ENCODE peak calls at places on chromosome 12, in eight cellular contexts. A is AG09309, O is mucosa of descending colon, W is esophagus squamous epithelium, N is PC-9, C is IMR-90, H is fibroblast of pulmonary artery, Z is WTC11. V is an unnamed sample.

GRCh38 chr12:52436000-52436827 is 2.0 kb upstream of the KRT75 start:
- DNase-seq in A (no peak), O (no peak), W (no peak), N (peak; percentile 77), C (peak; percentile 6), H (peak; percentile 66), Z (no peak), V (no peak)

GRCh38 chr12:76081909-76082308 is 2.6 kb downstream of the NAP1L1 start:
- DNase-seq in A (no peak), O (no peak), W (no peak), N (no peak), C (no peak), H (no peak), Z (no peak), V (no peak)

GRCh38 chr12:88781909-88782308 is 201.6 kb upstream of the KITLG start:
- DNase-seq in A (no peak), O (no peak), W (no peak), N (no peak), C (peak; percentile 31), H (peak; percentile 23), Z (no peak), V (no peak)

GRCh38 chr12:108860443-108860842 is 3.1 kb upstream of the SSH1 start:
- DNase-seq in A (no peak), O (no peak), W (no peak), N (no peak), C (no peak), H (no peak), Z (no peak), V (no peak)

GRCh38 chr12:74980510-74980909 is 229.1 kb downstream of the KCNC2 start:
- DNase-seq in A (no peak), O (peak; percentile 11), W (no peak), N (no peak), C (no peak), H (no peak), Z (no peak), V (no peak)

GRCh38 chr12:3313066-3313465 is 177.9 kb upstream of the PRMT8 start:
- DNase-seq in A (peak; percentile 80), O (no peak), W (no peak), N (no peak), C (peak; percentile 88), H (no peak), Z (no peak), V (no peak)

GRCh38 chr12:131210506-131211278 is 257.0 kb downstream of the ADGRD1 start:
- DNase-seq in A (no peak), O (no peak), W (no peak), N (no peak), C (no peak), H (no peak), Z (no peak), V (no peak)

GRCh38 chr12:104641862-104642261 is 185.1 kb downstream of the CHST11 start:
- DNase-seq in A (no peak), O (no peak), W (no peak), N (no peak), C (no peak), H (no peak), Z (no peak), V (no peak)

GRCh38 chr12:64390275-64390851 is at the start of gene C12orf56:
- DNase-seq in A (no peak), O (peak; percentile 22), W (no peak), N (no peak), C (no peak), H (no peak), Z (peak; percentile 78), V (peak; percentile 40)

GRCh38 chr12:98424726-98425401 is 90.5 kb upstream of the TMPO start:
- DNase-seq in A (peak; percentile 42), O (peak; percentile 83), W (no peak), N (peak; percentile 83), C (peak; percentile 73), H (peak; percentile 93), Z (peak; percentile 57), V (peak; percentile 70)

GRCh38 chr12:48021485-48022179 is 17.4 kb upstream of the COL2A1 start:
- DNase-seq in A (no peak), O (peak; percentile 56), W (no peak), N (peak; percentile 92), C (no peak), H (no peak), Z (peak; percentile 81), V (no peak)

GRCh38 chr12:50988051-50988450 is 35.7 kb downstream of the HIGD1C start:
- DNase-seq in A (no peak), O (no peak), W (no peak), N (no peak), C (peak; percentile 64), H (no peak), Z (no peak), V (no peak)

GRCh38 chr12:98373019-98373554 is 142.3 kb upstream of the TMPO start:
- DNase-seq in A (peak; percentile 11), O (peak; percentile 12), W (no peak), N (no peak), C (peak; percentile 51), H (peak; percentile 73), Z (no peak), V (no peak)

GRCh38 chr12:11130999-11131398 is 3.4 kb downstream of the TAS2R30 start:
- DNase-seq in A (no peak), O (no peak), W (no peak), N (no peak), C (no peak), H (no peak), Z (no peak), V (no peak)

GRCh38 chr12:96809522-96809921 is 97.5 kb upstream of the NEDD1 start:
- DNase-seq in A (no peak), O (no peak), W (no peak), N (no peak), C (no peak), H (no peak), Z (no peak), V (no peak)

GRCh38 chr12:32125455-32126084 is 18.9 kb downstream of the BICD1 start:
- DNase-seq in A (peak; percentile 20), O (no peak), W (no peak), N (no peak), C (peak; percentile 69), H (no peak), Z (no peak), V (no peak)

GRCh38 chr12:104372048-104372720 is 68.6 kb downstream of the EID3 start:
- DNase-seq in A (no peak), O (no peak), W (no peak), N (no peak), C (no peak), H (no peak), Z (no peak), V (peak; percentile 78)

GRCh38 chr12:93165384-93165932 is 212.3 kb upstream of the NUDT4 start:
- DNase-seq in A (no peak), O (no peak), W (no peak), N (no peak), C (no peak), H (no peak), Z (no peak), V (no peak)
- TF ChIP-seq CTCF in A (no peak), O (no peak), W (no peak), N (no peak), C (no peak), H (no peak), Z (no peak), V (no peak)

GRCh38 chr12:12200363-12200762 is 66.5 kb downstream of the LRP6 start:
- DNase-seq in A (no peak), O (no peak), W (no peak), N (no peak), C (no peak), H (no peak), Z (no peak), V (no peak)

GRCh38 chr12:12201274-12201758 is 65.5 kb downstream of the LRP6 start:
- DNase-seq in A (no peak), O (no peak), W (no peak), N (no peak), C (peak; percentile 65), H (peak; percentile 46), Z (no peak), V (peak; percentile 39)

GRCh38 chr12:12206776-12207388 is 60.0 kb downstream of the LRP6 start:
- DNase-seq in A (no peak), O (no peak), W (no peak), N (no peak), C (no peak), H (no peak), Z (no peak), V (no peak)

GRCh38 chr12:12202105-12202504 is 64.7 kb downstream of the LRP6 start:
- DNase-seq in A (no peak), O (no peak), W (no peak), N (no peak), C (no peak), H (no peak), Z (no peak), V (no peak)

DNA sequence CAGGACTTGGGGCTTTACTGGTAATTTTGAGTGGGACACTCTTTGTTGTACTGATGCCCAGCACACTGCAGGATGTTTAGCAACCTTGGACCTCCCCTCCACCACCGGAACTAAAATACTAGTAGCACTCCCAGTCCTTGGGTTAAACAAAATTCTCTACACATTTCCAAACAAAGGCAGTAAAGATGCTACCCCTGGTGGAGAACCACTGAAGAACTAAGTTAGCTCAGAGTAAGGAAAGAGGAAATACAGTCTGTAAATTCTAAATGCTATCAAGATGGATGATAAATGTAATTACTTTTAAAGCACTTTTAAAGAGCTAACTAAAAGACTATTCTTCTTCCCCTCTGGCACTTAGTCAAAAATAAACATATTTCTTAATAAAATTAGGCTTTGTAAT is 64.1 kb downstream of the LRP6 start:
- DNase-seq in A (no peak), O (no peak), W (no peak), N (no peak), C (no peak), H (no peak), Z (no peak), V (no peak)
- TF ChIP-seq CTCF in A (no peak), O (no peak), W (no peak), N (no peak), C (no peak), H (no peak), Z (no peak), V (no peak)

GRCh38 chr12:15535287-15535895 is 213.1 kb downstream of the PTPRO start:
- DNase-seq in A (no peak), O (peak; percentile 44), W (no peak), N (no peak), C (no peak), H (no peak), Z (no peak), V (no peak)

GRCh38 chr12:15534322-15534721 is 212.0 kb downstream of the PTPRO start:
- DNase-seq in A (no peak), O (peak; percentile 38), W (no peak), N (no peak), C (peak; percentile 47), H (no peak), Z (no peak), V (peak; percentile 26)

GRCh38 chr12:15534870-15535269 is 212.6 kb downstream of the PTPRO start:
- DNase-seq in A (no peak), O (no peak), W (no peak), N (no peak), C (peak; percentile 18), H (peak; percentile 41), Z (no peak), V (no peak)

GRCh38 chr12:15530361-15530760 is 208.1 kb downstream of the PTPRO start:
- DNase-seq in A (no peak), O (no peak), W (no peak), N (no peak), C (no peak), H (no peak), Z (no peak), V (no peak)

GRCh38 chr12:15532364-15532977 is 210.2 kb downstream of the PTPRO start:
- DNase-seq in A (peak; percentile 68), O (peak; percentile 79), W (no peak), N (peak; percentile 52), C (peak; percentile 77), H (peak; percentile 83), Z (peak; percentile 51), V (peak; percentile 61)
- TF ChIP-seq CTCF in A (peak; percentile 76), O (no peak), W (peak; percentile 34), N (peak; percentile 63), C (peak; percentile 80), H (peak; percentile 70), Z (peak; percentile 37), V (peak; percentile 86)

GRCh38 chr12:110224379-110225304 is 56.4 kb upstream of the ATP2A2 start:
- DNase-seq in A (peak; percentile 81), O (peak; percentile 31), W (no peak), N (no peak), C (peak; percentile 89), H (peak; percentile 92), Z (no peak), V (no peak)
- TF ChIP-seq CTCF in A (peak; percentile 70), O (peak; percentile 34), W (peak; percentile 52), N (peak; percentile 46), C (peak; percentile 77), H (peak; percentile 80), Z (no peak), V (peak; percentile 18)

V was measured in activated CD8-positive, alpha-beta T cell treated with anti-CD3 and anti-CD28 coated beads for 36 hours.